ENCODE peak calls at places on chromosome 15, in eight cellular contexts. Y is GM23338; U is stimulated activated CD8-positive, alpha-beta memory T cell treated with anti-CD3 and anti-CD28 coated beads, Interleukin-2, amount 100 ng/mL, for 48 hours; T is AG04450; O is NCI-H774; P is amygdala; J is heart left ventricle; D is upper lobe of right lung. G is an unnamed sample.

GRCh38 chr15:83304861-83305661 is 20.6 kb upstream of the BNC1 start:
- DNase-seq in Y (no peak), U (no peak), T (no peak), O (no peak), P (no peak), J (no peak), D (no peak), G (no peak)

GRCh38 chr15:65980824-65981456 is 111.6 kb downstream of the RAB11A start:
- DNase-seq in Y (peak; percentile 96), U (no peak), T (peak; percentile 44), O (peak; percentile 18), P (peak; percentile 10), J (peak; percentile 28), D (peak; percentile 81), G (peak; percentile 68)

GRCh38 chr15:41809121-41809520 is 18.8 kb upstream of the JMJD7 start:
- DNase-seq in Y (no peak), U (no peak), T (no peak), O (no peak), P (no peak), J (no peak), D (no peak), G (no peak)

GRCh38 chr15:38454687-38455071 is 752 bp downstream of the FAM98B start:
- DNase-seq in Y (no peak), U (no peak), T (no peak), O (no peak), P (no peak), J (no peak), D (no peak), G (no peak)

GRCh38 chr15:56053046-56053400 is 59.6 kb upstream of the NEDD4 start:
- DNase-seq in Y (no peak), U (no peak), T (no peak), O (no peak), P (no peak), J (no peak), D (no peak), G (no peak)

GRCh38 chr15:92273286-92273685 is 120.4 kb upstream of the ST8SIA2 start:
- DNase-seq in Y (no peak), U (no peak), T (no peak), O (no peak), P (no peak), J (no peak), D (no peak), G (no peak)

GRCh38 chr15:100738614-100739013 is 136.2 kb downstream of the ASB7 start:
- DNase-seq in Y (no peak), U (no peak), T (no peak), O (no peak), P (no peak), J (no peak), D (peak; percentile 39), G (no peak)

GRCh38 chr15:47066386-47066785 is 650.9 kb upstream of the SEMA6D start:
- DNase-seq in Y (no peak), U (no peak), T (no peak), O (no peak), P (no peak), J (no peak), D (no peak), G (no peak)

GRCh38 chr15:96974761-96975160 is 644.3 kb downstream of the NR2F2 start:
- DNase-seq in Y (no peak), U (no peak), T (no peak), O (no peak), P (no peak), J (no peak), D (no peak), G (no peak)

GRCh38 chr15:86915811-86916331 is 836.2 kb downstream of the AGBL1 start:
- DNase-seq in Y (peak; percentile 76), U (no peak), T (peak; percentile 7), O (peak; percentile 30), P (peak; percentile 31), J (peak; percentile 21), D (no peak), G (no peak)

GRCh38 chr15:83565553-83566159 is 88.3 kb upstream of the ADAMTSL3 start:
- DNase-seq in Y (peak; percentile 87), U (no peak), T (no peak), O (peak; percentile 0), P (no peak), J (no peak), D (no peak), G (no peak)

GRCh38 chr15:93121994-93122910 is 33.2 kb upstream of the RGMA start:
- DNase-seq in Y (no peak), U (no peak), T (no peak), O (no peak), P (no peak), J (peak; percentile 29), D (no peak), G (no peak)